ENCODE peak calls at places on chromosomes 16 and 17, in nine cellular contexts. F is mucosa of gallbladder, K is neural progenitor cell, Z is AG04449, Y is SK-MEL-5, I is fibroblast of pulmonary artery, B is cardiac fibroblast, W is SHP77, Q is BE2C. V is an unnamed sample.

GRCh38 chr17:44253021-44253420 is 14.9 kb downstream of the SLC4A1 start:
- DNase-seq in B (no peak), K (no peak), Q (no peak), I (no peak), Z (no peak), Y (no peak), W (no peak), F (no peak), V (no peak)

GRCh38 chr17:81722184-81723120 is 10.4 kb downstream of the SLC25A10 start:
- DNase-seq in W (no peak), Y (no peak), Q (no peak), F (peak), Z (no peak), I (peak), K (no peak), B (no peak), V (no peak)

GRCh38 chr17:9332164-9332527 is 243.5 kb downstream of the STX8 start:
- DNase-seq in I (no peak), B (no peak), Z (no peak), Y (no peak), W (no peak), F (no peak), Q (no peak), K (no peak), V (no peak)

GRCh38 chr17:78112508-78113471 is 15.8 kb downstream of the TMC6 start:
- DNase-seq in F (peak), Y (peak), Z (no peak), Q (peak), B (peak), W (peak), I (peak), K (peak), V (no peak)

GRCh38 chr16:88693420-88694177 is 7.3 kb upstream of the SNAI3 start:
- DNase-seq in F (no peak), K (no peak), Z (no peak), Q (no peak), Y (no peak), B (no peak), W (no peak), I (no peak), V (no peak)

GRCh38 chr17:18322522-18322921 is 7.4 kb downstream of the SMCR8 start:
- DNase-seq in I (no peak), Z (no peak), Q (no peak), F (no peak), B (no peak), K (no peak), Y (no peak), W (no peak), V (no peak)

GRCh38 chr16:77675464-77676324 is 46.6 kb upstream of the NUDT7 start:
- DNase-seq in Q (peak), W (peak), B (peak), I (peak), Y (peak), F (peak), K (peak), Z (no peak), V (peak)

GRCh38 chr16:19068237-19068815 is 912 bp downstream of the COQ7 start:
- DNase-seq in Y (no peak), F (no peak), Z (no peak), B (no peak), W (no peak), I (no peak), K (no peak), Q (no peak), V (no peak)

GRCh38 chr17:79370594-79370993 is 240.3 kb downstream of the RBFOX3 start:
- DNase-seq in B (no peak), W (no peak), Y (no peak), K (no peak), I (no peak), Q (no peak), Z (no peak), F (no peak), V (no peak)

GRCh38 chr17:31167111-31167510 is 72.3 kb downstream of the NF1 start:
- DNase-seq in Y (no peak), Q (no peak), F (no peak), W (no peak), B (no peak), I (no peak), Z (no peak), K (no peak), V (no peak)

GRCh38 chr16:2482181-2483107 is 7.5 kb downstream of the TBC1D24 start:
- DNase-seq in Z (no peak), W (no peak), I (peak), Q (peak), Y (no peak), F (peak), K (no peak), B (peak), V (peak)

GRCh38 chr16:87240211-87241134 is 76.7 kb downstream of the C16orf95 start:
- DNase-seq in Z (no peak), F (no peak), I (no peak), W (no peak), Y (no peak), B (no peak), K (no peak), Q (no peak), V (peak)

GRCh38 chr17:60435244-60436170 is 13.2 kb downstream of the CHCT1 start:
- DNase-seq in F (peak), W (peak), Q (peak), K (peak), I (peak), B (peak), Y (peak), Z (peak), V (peak)

GRCh38 chr16:1074379-1074649 is 1.8 kb downstream of the SSTR5 start:
- DNase-seq in F (no peak), K (no peak), I (no peak), Z (no peak), Y (no peak), W (no peak), Q (no peak), B (no peak), V (no peak)

GRCh38 chr17:49760296-49760695 is 3.6 kb downstream of the FAM117A start:
- DNase-seq in I (no peak), Y (no peak), K (no peak), B (no peak), Q (no peak), F (no peak), W (no peak), Z (no peak), V (no peak)

GRCh38 chr17:79777166-79777843 is 643 bp upstream of the CBX2 start:
- DNase-seq in I (peak), K (peak), W (peak), Z (no peak), F (no peak), B (peak), Q (peak), Y (peak), V (no peak)

GRCh38 chr17:3610523-3610922 is 1.3 kb upstream of the TRPV1 start:
- DNase-seq in B (no peak), K (no peak), Z (no peak), Q (no peak), W (no peak), Y (no peak), F (peak), I (no peak), V (no peak)

GRCh38 chr17:43456661-43457361 is 27.0 kb upstream of the DHX8 start:
- DNase-seq in I (no peak), Y (peak), Z (no peak), W (peak), K (no peak), Q (no peak), F (no peak), B (peak), V (no peak)